ENCODE peak calls at places on chromosome 14, in nine cellular contexts. One of them, this sample, is unnamed.

GRCh38 chr14:106872619-106873446 is 1346.5 kb downstream of the TMEM121 start:
- DNase-seq in thoracic aorta: no peak
- DNase-seq in effector memory CD4-positive, alpha-beta T cell: peak; percentile 65
- DNase-seq in CD8-positive, alpha-beta memory T cell: peak; percentile 82
- DNase-seq in left lung: peak; percentile 67
- DNase-seq in colonic mucosa: peak; percentile 92
- DNase-seq in A549: peak; percentile 53
- DNase-seq in mammary epithelial cell: peak; percentile 83
- DNase-seq in upper lobe of left lung: peak; percentile 84
- DNase-seq in this sample: peak; percentile 87

GRCh38 chr14:65281991-65282908 is 130.3 kb upstream of the FUT8 start:
- DNase-seq in thoracic aorta: no peak
- DNase-seq in effector memory CD4-positive, alpha-beta T cell: no peak
- DNase-seq in CD8-positive, alpha-beta memory T cell: peak; percentile 33
- DNase-seq in left lung: no peak
- DNase-seq in colonic mucosa: no peak
- DNase-seq in A549: no peak
- DNase-seq in mammary epithelial cell: peak; percentile 57
- DNase-seq in upper lobe of left lung: no peak
- DNase-seq in this sample: no peak

GRCh38 chr14:34329281-34329680 is 132.8 kb downstream of the SPTSSA start:
- DNase-seq in thoracic aorta: no peak
- DNase-seq in effector memory CD4-positive, alpha-beta T cell: no peak
- DNase-seq in CD8-positive, alpha-beta memory T cell: no peak
- DNase-seq in left lung: no peak
- DNase-seq in colonic mucosa: no peak
- DNase-seq in A549: no peak
- DNase-seq in mammary epithelial cell: no peak
- DNase-seq in upper lobe of left lung: no peak
- DNase-seq in this sample: no peak

GRCh38 chr14:29028973-29029582 is 262.5 kb downstream of the FOXG1 start:
- DNase-seq in thoracic aorta: no peak
- DNase-seq in effector memory CD4-positive, alpha-beta T cell: no peak
- DNase-seq in CD8-positive, alpha-beta memory T cell: no peak
- DNase-seq in left lung: no peak
- DNase-seq in colonic mucosa: no peak
- DNase-seq in A549: no peak
- DNase-seq in mammary epithelial cell: no peak
- DNase-seq in upper lobe of left lung: no peak
- DNase-seq in this sample: peak; percentile 29

GRCh38 chr14:61152851-61153364 is 128.2 kb downstream of the TMEM30B start:
- DNase-seq in thoracic aorta: no peak
- DNase-seq in effector memory CD4-positive, alpha-beta T cell: no peak
- DNase-seq in CD8-positive, alpha-beta memory T cell: no peak
- DNase-seq in left lung: no peak
- DNase-seq in colonic mucosa: no peak
- DNase-seq in A549: no peak
- DNase-seq in mammary epithelial cell: peak; percentile 77
- DNase-seq in upper lobe of left lung: no peak
- DNase-seq in this sample: no peak

GRCh38 chr14:57938533-57938932 is 72.6 kb upstream of the SLC35F4 start:
- DNase-seq in thoracic aorta: no peak
- DNase-seq in effector memory CD4-positive, alpha-beta T cell: no peak
- DNase-seq in CD8-positive, alpha-beta memory T cell: no peak
- DNase-seq in left lung: no peak
- DNase-seq in colonic mucosa: no peak
- DNase-seq in A549: no peak
- DNase-seq in mammary epithelial cell: no peak
- DNase-seq in upper lobe of left lung: no peak
- DNase-seq in this sample: no peak

GRCh38 chr14:61562321-61563161 is 132.8 kb upstream of the HIF1A start:
- DNase-seq in thoracic aorta: no peak
- DNase-seq in effector memory CD4-positive, alpha-beta T cell: no peak
- DNase-seq in CD8-positive, alpha-beta memory T cell: no peak
- DNase-seq in left lung: no peak
- DNase-seq in colonic mucosa: no peak
- DNase-seq in A549: peak; percentile 95
- DNase-seq in mammary epithelial cell: peak; percentile 100
- DNase-seq in upper lobe of left lung: no peak
- DNase-seq in this sample: peak; percentile 86

GRCh38 chr14:61145903-61146411 is 135.2 kb downstream of the TMEM30B start:
- DNase-seq in thoracic aorta: peak; percentile 19
- DNase-seq in effector memory CD4-positive, alpha-beta T cell: no peak
- DNase-seq in CD8-positive, alpha-beta memory T cell: no peak
- DNase-seq in left lung: no peak
- DNase-seq in colonic mucosa: no peak
- DNase-seq in A549: no peak
- DNase-seq in mammary epithelial cell: peak; percentile 84
- DNase-seq in upper lobe of left lung: no peak
- DNase-seq in this sample: no peak

GRCh38 chr14:102906616-102907302 is 15.7 kb upstream of the AMN start:
- DNase-seq in thoracic aorta: no peak
- DNase-seq in effector memory CD4-positive, alpha-beta T cell: no peak
- DNase-seq in CD8-positive, alpha-beta memory T cell: no peak
- DNase-seq in left lung: no peak
- DNase-seq in colonic mucosa: no peak
- DNase-seq in A549: no peak
- DNase-seq in mammary epithelial cell: no peak
- DNase-seq in upper lobe of left lung: no peak
- DNase-seq in this sample: no peak

GRCh38 chr14:93941293-93941910 is 14.3 kb downstream of the FAM181A start:
- DNase-seq in thoracic aorta: peak; percentile 30
- DNase-seq in effector memory CD4-positive, alpha-beta T cell: no peak
- DNase-seq in CD8-positive, alpha-beta memory T cell: no peak
- DNase-seq in left lung: no peak
- DNase-seq in colonic mucosa: no peak
- DNase-seq in A549: no peak
- DNase-seq in mammary epithelial cell: peak; percentile 96
- DNase-seq in upper lobe of left lung: no peak
- DNase-seq in this sample: peak; percentile 88

GRCh38 chr14:75831971-75832370 is 149.8 kb downstream of the TGFB3 start:
- DNase-seq in thoracic aorta: no peak
- DNase-seq in effector memory CD4-positive, alpha-beta T cell: no peak
- DNase-seq in CD8-positive, alpha-beta memory T cell: no peak
- DNase-seq in left lung: peak; percentile 51
- DNase-seq in colonic mucosa: peak; percentile 58
- DNase-seq in A549: no peak
- DNase-seq in mammary epithelial cell: peak; percentile 71
- DNase-seq in upper lobe of left lung: peak; percentile 29
- DNase-seq in this sample: peak; percentile 80

GRCh38 chr14:102909911-102910310 is 12.6 kb upstream of the AMN start:
- DNase-seq in thoracic aorta: no peak
- DNase-seq in effector memory CD4-positive, alpha-beta T cell: no peak
- DNase-seq in CD8-positive, alpha-beta memory T cell: no peak
- DNase-seq in left lung: no peak
- DNase-seq in colonic mucosa: no peak
- DNase-seq in A549: no peak
- DNase-seq in mammary epithelial cell: no peak
- DNase-seq in upper lobe of left lung: no peak
- DNase-seq in this sample: no peak

GRCh38 chr14:63180017-63180416 is 24.2 kb upstream of the RHOJ start:
- DNase-seq in thoracic aorta: no peak
- DNase-seq in effector memory CD4-positive, alpha-beta T cell: no peak
- DNase-seq in CD8-positive, alpha-beta memory T cell: no peak
- DNase-seq in left lung: no peak
- DNase-seq in colonic mucosa: no peak
- DNase-seq in A549: no peak
- DNase-seq in mammary epithelial cell: no peak
- DNase-seq in upper lobe of left lung: no peak
- DNase-seq in this sample: no peak

GRCh38 chr14:82710257-82710841 is 1176.7 kb upstream of the SEL1L start:
- DNase-seq in thoracic aorta: no peak
- DNase-seq in effector memory CD4-positive, alpha-beta T cell: no peak
- DNase-seq in CD8-positive, alpha-beta memory T cell: no peak
- DNase-seq in left lung: peak; percentile 37
- DNase-seq in colonic mucosa: peak; percentile 54
- DNase-seq in A549: peak; percentile 13
- DNase-seq in mammary epithelial cell: peak; percentile 16
- DNase-seq in upper lobe of left lung: peak; percentile 63
- DNase-seq in this sample: peak; percentile 70

GRCh38 chr14:76467843-76468242 is 91.9 kb downstream of the ESRRB start:
- DNase-seq in thoracic aorta: no peak
- DNase-seq in effector memory CD4-positive, alpha-beta T cell: no peak
- DNase-seq in CD8-positive, alpha-beta memory T cell: no peak
- DNase-seq in left lung: no peak
- DNase-seq in colonic mucosa: no peak
- DNase-seq in A549: no peak
- DNase-seq in mammary epithelial cell: no peak
- DNase-seq in upper lobe of left lung: no peak
- DNase-seq in this sample: no peak

GRCh38 chr14:32324601-32325000 is 4.5 kb upstream of the AKAP6 start:
- DNase-seq in thoracic aorta: no peak
- DNase-seq in effector memory CD4-positive, alpha-beta T cell: no peak
- DNase-seq in CD8-positive, alpha-beta memory T cell: no peak
- DNase-seq in left lung: no peak
- DNase-seq in colonic mucosa: no peak
- DNase-seq in A549: no peak
- DNase-seq in mammary epithelial cell: no peak
- DNase-seq in upper lobe of left lung: no peak
- DNase-seq in this sample: no peak

GRCh38 chr14:60482743-60483142 is 3.1 kb downstream of the C14orf39 start:
- DNase-seq in thoracic aorta: no peak
- DNase-seq in effector memory CD4-positive, alpha-beta T cell: no peak
- DNase-seq in CD8-positive, alpha-beta memory T cell: no peak
- DNase-seq in left lung: no peak
- DNase-seq in colonic mucosa: no peak
- DNase-seq in A549: no peak
- DNase-seq in mammary epithelial cell: peak; percentile 50
- DNase-seq in upper lobe of left lung: no peak
- DNase-seq in this sample: no peak

GRCh38 chr14:21020977-21021545 is 3.8 kb downstream of the NDRG2 start:
- DNase-seq in thoracic aorta: no peak
- DNase-seq in effector memory CD4-positive, alpha-beta T cell: no peak
- DNase-seq in CD8-positive, alpha-beta memory T cell: no peak
- DNase-seq in left lung: no peak
- DNase-seq in colonic mucosa: no peak
- DNase-seq in A549: no peak
- DNase-seq in mammary epithelial cell: no peak
- DNase-seq in upper lobe of left lung: no peak
- DNase-seq in this sample: no peak

GRCh38 chr14:21018286-21018685 is 6.6 kb downstream of the NDRG2 start:
- DNase-seq in thoracic aorta: no peak
- DNase-seq in effector memory CD4-positive, alpha-beta T cell: no peak
- DNase-seq in CD8-positive, alpha-beta memory T cell: no peak
- DNase-seq in left lung: no peak
- DNase-seq in colonic mucosa: no peak
- DNase-seq in A549: no peak
- DNase-seq in mammary epithelial cell: no peak
- DNase-seq in upper lobe of left lung: no peak
- DNase-seq in this sample: no peak

GRCh38 chr14:21017528-21018245 is 7.2 kb downstream of the NDRG2 start:
- DNase-seq in thoracic aorta: no peak
- DNase-seq in effector memory CD4-positive, alpha-beta T cell: no peak
- DNase-seq in CD8-positive, alpha-beta memory T cell: no peak
- DNase-seq in left lung: no peak
- DNase-seq in colonic mucosa: no peak
- DNase-seq in A549: no peak
- DNase-seq in mammary epithelial cell: no peak
- DNase-seq in upper lobe of left lung: no peak
- DNase-seq in this sample: no peak

GRCh38 chr14:21016791-21017190 is 8.1 kb downstream of the NDRG2 start:
- DNase-seq in thoracic aorta: no peak
- DNase-seq in effector memory CD4-positive, alpha-beta T cell: no peak
- DNase-seq in CD8-positive, alpha-beta memory T cell: no peak
- DNase-seq in left lung: no peak
- DNase-seq in colonic mucosa: no peak
- DNase-seq in A549: no peak
- DNase-seq in mammary epithelial cell: no peak
- DNase-seq in upper lobe of left lung: no peak
- DNase-seq in this sample: no peak

GRCh38 chr14:21019377-21019776 is 5.5 kb downstream of the NDRG2 start:
- DNase-seq in thoracic aorta: no peak
- DNase-seq in effector memory CD4-positive, alpha-beta T cell: no peak
- DNase-seq in CD8-positive, alpha-beta memory T cell: no peak
- DNase-seq in left lung: no peak
- DNase-seq in colonic mucosa: no peak
- DNase-seq in A549: no peak
- DNase-seq in mammary epithelial cell: no peak
- DNase-seq in upper lobe of left lung: no peak
- DNase-seq in this sample: no peak
- H3K4me1 ChIP-seq in thoracic aorta: no peaks in the 10 kb centered on the region
- H3K4me1 ChIP-seq in effector memory CD4-positive, alpha-beta T cell: peaks cover 9% of the 10 kb centered on the region
- H3K4me1 ChIP-seq in CD8-positive, alpha-beta memory T cell: peaks cover 10% of the 10 kb centered on the region
- H3K4me1 ChIP-seq in left lung: peaks cover 7% of the 10 kb centered on the region
- H3K4me1 ChIP-seq in colonic mucosa: no peaks in the 10 kb centered on the region
- H3K4me1 ChIP-seq in A549: no peaks in the 10 kb centered on the region
- H3K4me1 ChIP-seq in mammary epithelial cell: peaks cover 1% of the 10 kb centered on the region
- H3K4me1 ChIP-seq in upper lobe of left lung: peaks cover 22% of the 10 kb centered on the region
- H3K4me1 ChIP-seq in this sample: peaks cover 25% of the 10 kb centered on the region

GRCh38 chr14:68785817-68786490 is 6.9 kb downstream of the ZFP36L1 start:
- DNase-seq in thoracic aorta: no peak
- DNase-seq in effector memory CD4-positive, alpha-beta T cell: peak; percentile 64
- DNase-seq in CD8-positive, alpha-beta memory T cell: peak; percentile 60
- DNase-seq in left lung: no peak
- DNase-seq in colonic mucosa: peak; percentile 38
- DNase-seq in A549: peak; percentile 67
- DNase-seq in mammary epithelial cell: peak; percentile 82
- DNase-seq in upper lobe of left lung: no peak
- DNase-seq in this sample: peak; percentile 72
- H3K4me1 ChIP-seq in thoracic aorta: peaks cover 19% of the 10 kb centered on the region
- H3K4me1 ChIP-seq in effector memory CD4-positive, alpha-beta T cell: peaks cover 69% of the 10 kb centered on the region
- H3K4me1 ChIP-seq in CD8-positive, alpha-beta memory T cell: peaks cover 83% of the 10 kb centered on the region
- H3K4me1 ChIP-seq in left lung: peaks cover 32% of the 10 kb centered on the region
- H3K4me1 ChIP-seq in colonic mucosa: peaks cover 14% of the 10 kb centered on the region
- H3K4me1 ChIP-seq in A549: peaks cover 66% of the 10 kb centered on the region
- H3K4me1 ChIP-seq in mammary epithelial cell: peaks cover 36% of the 10 kb centered on the region
- H3K4me1 ChIP-seq in upper lobe of left lung: peaks cover 52% of the 10 kb centered on the region
- H3K4me1 ChIP-seq in this sample: peaks cover 80% of the 10 kb centered on the region

GRCh38 chr14:69667938-69668336 is 56.5 kb downstream of the SUSD6 start:
- DNase-seq in thoracic aorta: no peak
- DNase-seq in effector memory CD4-positive, alpha-beta T cell: no peak
- DNase-seq in CD8-positive, alpha-beta memory T cell: no peak
- DNase-seq in left lung: no peak
- DNase-seq in colonic mucosa: no peak
- DNase-seq in A549: no peak
- DNase-seq in mammary epithelial cell: no peak
- DNase-seq in upper lobe of left lung: no peak
- DNase-seq in this sample: no peak
- H3K4me1 ChIP-seq in thoracic aorta: peaks cover 66% of the 10 kb centered on the region
- H3K4me1 ChIP-seq in effector memory CD4-positive, alpha-beta T cell: peaks cover 14% of the 10 kb centered on the region
- H3K4me1 ChIP-seq in CD8-positive, alpha-beta memory T cell: peaks cover 43% of the 10 kb centered on the region
- H3K4me1 ChIP-seq in left lung: peaks cover 32% of the 10 kb centered on the region
- H3K4me1 ChIP-seq in colonic mucosa: peaks cover 10% of the 10 kb centered on the region
- H3K4me1 ChIP-seq in A549: peaks cover 37% of the 10 kb centered on the region
- H3K4me1 ChIP-seq in mammary epithelial cell: peaks cover 6% of the 10 kb centered on the region
- H3K4me1 ChIP-seq in upper lobe of left lung: peaks cover 82% of the 10 kb centered on the region
- H3K4me1 ChIP-seq in this sample: peaks cover 80% of the 10 kb centered on the region

DNA sequence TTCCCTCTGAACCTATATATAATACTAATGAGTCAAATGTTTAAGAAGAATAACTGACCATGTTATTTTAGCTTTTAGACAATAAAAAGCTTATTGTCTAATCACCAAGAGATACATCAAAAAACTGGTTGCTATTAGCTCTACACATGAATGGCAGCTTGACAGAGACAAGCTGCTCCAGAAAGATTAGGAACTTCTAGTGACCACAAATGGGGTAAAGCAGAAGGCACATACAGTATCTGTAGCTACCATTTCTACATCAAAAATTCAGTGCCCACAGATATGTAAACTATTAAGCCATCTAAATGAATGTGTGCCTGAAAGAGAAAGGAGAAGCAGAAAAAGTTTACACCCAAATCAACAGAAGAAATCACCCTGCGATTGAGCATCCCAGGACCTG is 2.4 kb downstream of the AREL1 start:
- DNase-seq in thoracic aorta: no peak
- DNase-seq in effector memory CD4-positive, alpha-beta T cell: no peak
- DNase-seq in CD8-positive, alpha-beta memory T cell: no peak
- DNase-seq in left lung: no peak
- DNase-seq in colonic mucosa: no peak
- DNase-seq in A549: no peak
- DNase-seq in mammary epithelial cell: no peak
- DNase-seq in upper lobe of left lung: no peak
- DNase-seq in this sample: no peak
- H3K4me1 ChIP-seq in thoracic aorta: peaks cover 27% of the 10 kb centered on the region
- H3K4me1 ChIP-seq in effector memory CD4-positive, alpha-beta T cell: peaks cover 13% of the 10 kb centered on the region
- H3K4me1 ChIP-seq in CD8-positive, alpha-beta memory T cell: peaks cover 24% of the 10 kb centered on the region
- H3K4me1 ChIP-seq in left lung: peaks cover 22% of the 10 kb centered on the region
- H3K4me1 ChIP-seq in colonic mucosa: peaks cover 17% of the 10 kb centered on the region
- H3K4me1 ChIP-seq in A549: peaks cover 21% of the 10 kb centered on the region
- H3K4me1 ChIP-seq in mammary epithelial cell: peaks cover 21% of the 10 kb centered on the region
- H3K4me1 ChIP-seq in upper lobe of left lung: peaks cover 19% of the 10 kb centered on the region
- H3K4me1 ChIP-seq in this sample: peaks cover 8% of the 10 kb centered on the region